ENCODE peak calls at places on chromosomes 11 and 22, in four cellular contexts. S, H, Z and E are unnamed samples.

GRCh38 chr11:134882671-134883318 is 470.8 kb upstream of the B3GAT1 start:
- DNase-seq in H (no peak), Z (no peak), S (no peak), E (no peak)

GRCh38 chr11:90414221-90414620 is 191.4 kb upstream of the CHORDC1 start:
- DNase-seq in Z (no peak), H (no peak), S (no peak), E (no peak)

GRCh38 chr11:94767292-94767690 is 865 bp upstream of the AMOTL1 start:
- DNase-seq in S (no peak), Z (no peak), H (no peak), E (no peak)

GRCh38 chr11:72577271-72577681 is 96.9 kb downstream of the PDE2A start:
- DNase-seq in Z (no peak), S (no peak), H (no peak), E (no peak)

GRCh38 chr11:36292311-36292722 is 3.1 kb upstream of the COMMD9 start:
- DNase-seq in H (peak; percentile 21), S (no peak), Z (no peak), E (peak; percentile 68)

GRCh38 chr11:76455331-76455730 is 10.5 kb downstream of the EMSY start:
- DNase-seq in S (no peak), H (peak; percentile 14), Z (no peak), E (no peak)

GRCh38 chr22:38272373-38273134 is at the start of gene TMEM184B:
- DNase-seq in Z (peak; percentile 67), S (peak; percentile 76), H (peak; percentile 83), E (peak; percentile 100)

GRCh38 chr11:33706546-33706945 is 5.9 kb upstream of the C11orf91 start:
- DNase-seq in S (no peak), Z (no peak), H (no peak), E (no peak)

GRCh38 chr11:130118636-130119387 is 40.8 kb upstream of the ST14 start:
- DNase-seq in Z (no peak), H (no peak), S (peak; percentile 6), E (no peak)

GRCh38 chr11:118792642-118793124 is 1.7 kb upstream of the DDX6 start:
- DNase-seq in H (peak; percentile 56), Z (no peak), S (peak; percentile 63), E (peak; percentile 50)

GRCh38 chr22:17922925-17923898 is 101.1 kb downstream of the MICAL3 start:
- DNase-seq in H (no peak), Z (no peak), S (no peak), E (no peak)

GRCh38 chr11:33699515-33700424 is 856 bp downstream of the C11orf91 start:
- DNase-seq in Z (no peak), H (no peak), S (no peak), E (no peak)

GRCh38 chr11:100984668-100985067 is 144.9 kb downstream of the PGR start:
- DNase-seq in H (no peak), S (no peak), Z (no peak), E (no peak)

GRCh38 chr11:64406221-64406946 is 47.4 kb downstream of the RPS6KA4 start:
- DNase-seq in H (no peak), S (no peak), Z (no peak), E (no peak)

GRCh38 chr11:9002920-9003572 is 755 bp downstream of the NRIP3 start:
- DNase-seq in S (no peak), H (no peak), Z (no peak), E (no peak)

GRCh38 chr11:70934999-70935768 is 317.2 kb downstream of the SHANK2 start:
- DNase-seq in Z (no peak), S (no peak), H (no peak), E (no peak)

GRCh38 chr11:77710358-77710757 is 72.8 kb upstream of the CLNS1A start:
- DNase-seq in H (no peak), S (no peak), Z (no peak), E (no peak)

GRCh38 chr11:2805388-2806057 is 80.1 kb downstream of the CDKN1C start:
- DNase-seq in Z (peak; percentile 41), S (no peak), H (no peak), E (no peak)